ENCODE peak calls at places on chromosomes 4 and X, in five cellular contexts. N, A, C, J and P are unnamed samples.

GRCh38 chrX:131709553-131709952 is 165.7 kb downstream of the OR13H1 start:
- DNase-seq in J (no peak), A (no peak), N (no peak), C (no peak), P (no peak)

GRCh38 chr4:95304898-95305297 is 243.9 kb downstream of the UNC5C start:
- DNase-seq in N (no peak), J (no peak), C (no peak), A (peak), P (no peak)

GRCh38 chr4:40193018-40193571 is 3.7 kb upstream of the RHOH start:
- DNase-seq in J (no peak), A (no peak), C (peak), N (peak), P (no peak)

GRCh38 chr4:137660211-137660610 is 127.9 kb upstream of the PCDH18 start:
- DNase-seq in N (no peak), J (no peak), C (no peak), A (no peak), P (no peak)

GRCh38 chr4:173488656-173489055 is 41.4 kb downstream of the HAND2 start:
- DNase-seq in J (no peak), N (no peak), C (no peak), A (no peak), P (no peak)

GRCh38 chr4:7094931-7095330 is 27.1 kb upstream of the GRPEL1 start:
- DNase-seq in N (no peak), J (no peak), C (no peak), A (no peak), P (no peak)

GRCh38 chr4:98092833-98093439 is 50.3 kb downstream of the STPG2 start:
- DNase-seq in A (no peak), C (peak), J (no peak), N (no peak), P (no peak)

GRCh38 chr4:848307-848691 is 22.4 kb upstream of the CPLX1 start:
- DNase-seq in J (no peak), A (no peak), N (no peak), C (no peak), P (no peak)

GRCh38 chr4:188971125-188971524 is 831.9 kb downstream of the TRIML1 start:
- DNase-seq in J (no peak), A (peak), C (peak), N (no peak), P (no peak)
- TF ChIP-seq CTCF in J (no peak), A (peak), C (peak), N (no peak), P (no peak)

DNA sequence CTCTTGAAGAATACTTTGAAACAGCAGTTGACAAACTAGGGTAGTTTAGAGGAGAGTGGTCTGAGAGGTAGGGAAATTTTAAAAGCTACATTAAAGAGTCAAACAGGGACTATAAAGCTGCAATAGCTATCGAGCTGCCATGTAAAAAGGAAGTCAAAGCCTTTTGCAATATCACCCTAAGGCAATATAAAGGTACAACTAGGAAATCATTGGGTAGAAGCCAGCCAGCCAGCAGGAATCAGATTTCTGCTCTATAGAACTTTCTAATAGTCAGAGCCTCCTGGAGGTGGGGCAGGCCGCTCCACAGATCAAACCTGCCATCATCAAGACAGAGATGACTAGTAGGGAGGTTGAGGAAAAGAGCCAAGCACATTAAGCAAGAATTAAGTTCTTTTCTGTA is 15.2 kb upstream of the PHOX2B start:
- DNase-seq in N (no peak), J (no peak), C (no peak), A (no peak), P (no peak)
- TF ChIP-seq CTCF in N (no peak), J (no peak), C (no peak), A (no peak), P (no peak)

DNA sequence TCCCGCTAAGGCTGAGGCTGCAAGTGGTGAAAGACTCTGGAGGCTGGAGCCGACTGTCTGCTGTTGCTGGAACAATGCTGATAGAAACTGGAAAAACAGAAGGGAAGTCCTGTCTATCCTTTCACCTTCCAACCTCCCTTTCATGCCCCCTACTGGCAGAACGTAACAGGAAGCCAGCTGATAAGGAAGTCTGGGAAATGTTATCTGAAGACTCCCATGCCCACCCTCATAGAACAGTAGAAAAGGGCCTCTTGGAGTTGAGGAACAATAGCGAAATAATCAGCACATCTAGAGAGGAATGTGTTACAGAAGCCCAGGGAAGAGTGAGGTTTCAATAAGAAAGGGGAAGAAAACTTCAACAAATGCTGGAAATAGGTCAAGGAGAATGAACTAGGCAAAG is 117.1 kb upstream of the DKK2 start:
- DNase-seq in C (no peak), A (no peak), N (no peak), J (peak), P (no peak)
- TF ChIP-seq CTCF in C (peak), A (peak), N (peak), J (no peak), P (peak)

DNA sequence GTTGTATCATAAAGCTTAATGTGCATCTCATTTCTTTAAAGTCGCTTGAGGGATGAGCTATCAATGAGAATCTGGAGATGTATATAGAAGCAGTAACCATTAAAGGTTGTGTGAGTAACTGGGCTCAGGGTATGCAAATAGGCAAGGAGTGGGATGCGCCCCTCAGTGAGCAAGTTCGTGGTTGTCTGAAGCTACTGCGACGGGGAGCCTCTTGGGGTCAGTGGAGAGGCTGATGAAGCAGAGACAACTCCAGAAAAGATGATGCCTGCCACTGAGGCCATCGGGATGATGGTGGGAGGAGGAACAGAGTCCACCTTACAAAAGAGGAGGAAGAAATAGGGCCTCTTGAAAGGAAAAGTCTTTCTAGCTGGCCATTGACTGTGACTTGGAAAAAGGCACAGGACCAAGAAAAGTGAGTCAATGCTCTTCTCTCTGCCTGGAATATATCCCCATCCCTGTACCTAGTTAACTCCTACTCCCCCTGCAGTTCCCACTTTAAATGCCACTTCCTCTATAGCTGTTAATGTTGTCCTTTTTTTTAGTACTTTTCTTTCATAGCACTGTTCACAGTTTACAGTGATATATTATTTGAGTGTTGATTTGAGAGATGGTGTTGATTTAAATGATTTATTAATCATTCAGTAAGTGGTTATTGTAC is 51.4 kb upstream of the LSM6 start:
- DNase-seq in N (no peak), C (no peak), A (no peak), J (no peak), P (peak)
- TF ChIP-seq CTCF in N (peak), C (peak), A (no peak), J (no peak), P (peak)

DNA sequence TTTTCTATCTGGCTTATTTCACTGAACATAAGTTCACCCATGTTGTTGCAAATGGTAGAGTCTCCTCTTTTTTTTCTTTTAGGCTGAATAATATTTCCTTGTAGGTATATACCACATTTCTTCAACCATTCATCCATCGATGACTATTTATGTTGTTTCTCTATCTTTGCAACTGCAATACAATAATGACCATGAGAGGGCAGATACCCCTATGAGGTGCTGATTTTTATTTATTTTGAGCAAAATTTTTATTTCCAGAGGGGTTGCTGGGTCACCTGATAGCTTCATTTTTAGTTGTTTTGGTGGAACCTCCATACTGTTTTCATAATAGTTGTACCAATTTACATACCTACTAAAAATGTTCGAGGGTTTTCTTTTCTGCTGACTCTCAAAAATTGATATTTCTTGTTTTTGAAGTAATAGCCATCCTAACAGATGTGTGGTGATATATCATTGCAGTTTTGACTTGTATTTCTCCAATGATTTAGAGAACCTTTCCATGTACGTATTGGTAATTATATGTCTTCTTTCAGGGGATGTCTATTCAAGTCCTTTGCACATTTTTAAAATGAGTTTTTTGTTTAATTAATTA is 1697.0 kb downstream of the PCDH7 start:
- DNase-seq in J (no peak), N (no peak), C (peak), A (no peak), P (no peak)
- TF ChIP-seq CTCF in J (no peak), N (no peak), C (peak), A (peak), P (no peak)

GRCh38 chrX:40057405-40057804 is 40.4 kb downstream of the BCOR start:
- DNase-seq in C (no peak), N (no peak), A (no peak), J (no peak), P (no peak)
- TF ChIP-seq CTCF in C (peak), N (peak), A (no peak), J (no peak), P (no peak)

DNA sequence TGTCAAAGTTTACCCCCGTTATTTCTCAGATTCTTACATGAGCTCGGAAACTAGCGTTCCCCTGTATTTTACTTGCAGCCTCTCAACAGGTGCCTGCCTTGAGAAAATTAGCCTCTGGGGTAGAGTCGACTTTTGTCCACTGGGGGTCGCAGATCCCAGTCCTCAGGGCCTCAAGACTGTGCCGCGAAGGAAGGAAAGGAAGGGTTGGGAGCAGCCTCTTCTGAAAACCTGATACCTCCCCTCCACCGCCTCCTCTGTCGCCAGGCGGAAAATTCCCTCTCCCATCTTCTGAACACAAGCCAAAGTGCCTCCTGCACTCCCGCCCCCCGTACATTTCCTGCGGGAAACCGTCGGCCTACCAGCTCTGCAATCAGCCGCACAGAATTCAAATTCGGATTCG is 44.4 kb upstream of the TMSB15B start:
- DNase-seq in A (peak), C (peak), J (peak), N (peak), P (peak)
- TF ChIP-seq CTCF in A (peak), C (peak), J (peak), N (peak), P (peak)

DNA sequence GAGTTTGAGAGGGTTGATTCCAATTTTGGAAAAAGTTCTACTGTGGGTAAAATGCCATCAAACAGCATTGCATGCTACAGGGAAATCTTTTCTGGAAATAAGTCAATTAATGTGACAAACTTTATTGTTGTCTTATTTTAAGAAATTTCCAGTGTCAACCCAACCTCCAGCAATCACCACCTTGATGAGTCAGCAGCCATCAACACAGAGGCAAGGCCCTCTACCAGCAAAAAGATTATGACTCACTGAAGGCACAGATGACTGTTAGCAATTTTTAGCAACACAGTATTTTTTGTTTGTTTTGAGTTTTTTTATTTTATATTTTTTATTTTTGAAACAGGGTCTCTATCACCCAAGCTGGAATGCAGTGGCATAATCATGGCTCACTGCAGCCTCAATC is 165.4 kb upstream of the C1QTNF7 start:
- DNase-seq in N (no peak), C (no peak), J (no peak), A (peak), P (no peak)
- TF ChIP-seq CTCF in N (no peak), C (no peak), J (no peak), A (no peak), P (no peak)